ENCODE peak calls at places on chromosomes 16 and 17, in ten cellular contexts. L is prostate gland, T is MCF 10A, U is HFF-Myc, P is dorsolateral prefrontal cortex, E is foreskin fibroblast, W is glutamatergic neuron, O is PC-3, C is body of pancreas, R is esophagus squamous epithelium. N is an unnamed sample.

GRCh38 chr16:24297375-24297774 is 41.2 kb downstream of the CACNG3 start:
- DNase-seq in L (no peak), T (no peak), U (no peak), P (no peak), E (no peak), W (no peak), O (no peak), C (no peak), R (no peak), N (no peak)

GRCh38 chr17:2862197-2862596 is 66.0 kb downstream of the RAP1GAP2 start:
- DNase-seq in L (no peak), T (no peak), U (no peak), P (no peak), E (no peak), W (no peak), O (no peak), C (peak; percentile 45), R (no peak), N (no peak)

GRCh38 chr17:65593870-65594584 is 32.6 kb upstream of the AXIN2 start:
- DNase-seq in L (no peak), T (no peak), U (peak; percentile 32), P (no peak), E (peak; percentile 16), W (no peak), O (no peak), C (no peak), R (no peak), N (no peak)

GRCh38 chr17:30823425-30823824 is 1.1 kb downstream of the CRLF3 start:
- DNase-seq in L (no peak), T (no peak), U (no peak), P (no peak), E (no peak), W (no peak), O (no peak), C (no peak), R (no peak), N (no peak)

GRCh38 chr16:49546059-49546458 is 172.5 kb downstream of the C16orf78 start:
- DNase-seq in L (no peak), T (no peak), U (no peak), P (no peak), E (no peak), W (no peak), O (no peak), C (no peak), R (no peak), N (no peak)

GRCh38 chr17:51397361-51398127 is 137.2 kb downstream of the UTP18 start:
- DNase-seq in L (no peak), T (peak; percentile 73), U (no peak), P (no peak), E (no peak), W (no peak), O (peak; percentile 88), C (no peak), R (no peak), N (no peak)

GRCh38 chr17:67260051-67260987 is 15.3 kb upstream of the HELZ start:
- DNase-seq in L (peak; percentile 10), T (peak; percentile 91), U (peak; percentile 38), P (no peak), E (peak; percentile 77), W (no peak), O (peak; percentile 47), C (peak; percentile 20), R (no peak), N (peak; percentile 51)

GRCh38 chr16:86546638-86547013 is 8.4 kb downstream of the MTHFSD start:
- DNase-seq in L (peak; percentile 43), T (no peak), U (no peak), P (no peak), E (no peak), W (no peak), O (no peak), C (no peak), R (no peak), N (no peak)

GRCh38 chr17:14143678-14144077 is 74.4 kb downstream of the COX10 start:
- DNase-seq in L (no peak), T (peak; percentile 39), U (peak; percentile 22), P (no peak), E (no peak), W (no peak), O (no peak), C (peak; percentile 70), R (no peak), N (no peak)

GRCh38 chr16:25699069-25699468 is 7.3 kb downstream of the HS3ST4 start:
- DNase-seq in L (no peak), T (no peak), U (no peak), P (no peak), E (no peak), W (no peak), O (no peak), C (no peak), R (no peak), N (no peak)

GRCh38 chr16:46428108-46429061 is 192.8 kb downstream of the SHCBP1 start:
- DNase-seq in L (no peak), T (no peak), U (no peak), P (no peak), E (no peak), W (peak; percentile 5), O (no peak), C (peak; percentile 5), R (no peak), N (no peak)

GRCh38 chr17:21573961-21574610 is 118.2 kb upstream of the KCNJ18 start:
- DNase-seq in L (no peak), T (no peak), U (no peak), P (peak; percentile 68), E (peak; percentile 48), W (no peak), O (no peak), C (peak; percentile 56), R (no peak), N (peak; percentile 89)

GRCh38 chr16:88780100-88781062 is 4.6 kb downstream of the PIEZO1 start:
- DNase-seq in L (no peak), T (no peak), U (no peak), P (no peak), E (no peak), W (peak; percentile 16), O (no peak), C (no peak), R (no peak), N (no peak)

GRCh38 chr16:88778541-88779065 is 6.4 kb downstream of the PIEZO1 start:
- DNase-seq in L (no peak), T (no peak), U (no peak), P (no peak), E (no peak), W (no peak), O (no peak), C (no peak), R (no peak), N (no peak)

GRCh38 chr16:88777801-88778415 is 7.1 kb downstream of the PIEZO1 start:
- DNase-seq in L (no peak), T (no peak), U (no peak), P (no peak), E (no peak), W (peak; percentile 42), O (no peak), C (no peak), R (no peak), N (no peak)

GRCh38 chr16:88781140-88782077 is 3.6 kb downstream of the PIEZO1 start:
- DNase-seq in L (no peak), T (no peak), U (no peak), P (no peak), E (no peak), W (peak; percentile 13), O (peak; percentile 30), C (no peak), R (no peak), N (no peak)

GRCh38 chr16:88779406-88780099 is 5.5 kb downstream of the PIEZO1 start:
- DNase-seq in L (no peak), T (no peak), U (no peak), P (no peak), E (no peak), W (peak; percentile 50), O (no peak), C (no peak), R (no peak), N (no peak)
- TF ChIP-seq CTCF in L (no peak), T (no peak), U (no peak), P (no peak), E (no peak), W (no peak), O (no peak), C (no peak), R (no peak), N (no peak)

GRCh38 chr16:56789360-56789759 is 59.4 kb downstream of the NUP93 start:
- DNase-seq in L (peak; percentile 52), T (peak; percentile 68), U (no peak), P (peak; percentile 67), E (peak; percentile 38), W (peak; percentile 25), O (peak; percentile 56), C (peak; percentile 88), R (no peak), N (peak; percentile 50)
- TF ChIP-seq CTCF in L (peak; percentile 56), T (peak; percentile 49), U (peak; percentile 37), P (peak; percentile 56), E (peak; percentile 40), W (no peak), O (peak; percentile 57), C (peak; percentile 90), R (peak; percentile 56), N (no peak)

DNA sequence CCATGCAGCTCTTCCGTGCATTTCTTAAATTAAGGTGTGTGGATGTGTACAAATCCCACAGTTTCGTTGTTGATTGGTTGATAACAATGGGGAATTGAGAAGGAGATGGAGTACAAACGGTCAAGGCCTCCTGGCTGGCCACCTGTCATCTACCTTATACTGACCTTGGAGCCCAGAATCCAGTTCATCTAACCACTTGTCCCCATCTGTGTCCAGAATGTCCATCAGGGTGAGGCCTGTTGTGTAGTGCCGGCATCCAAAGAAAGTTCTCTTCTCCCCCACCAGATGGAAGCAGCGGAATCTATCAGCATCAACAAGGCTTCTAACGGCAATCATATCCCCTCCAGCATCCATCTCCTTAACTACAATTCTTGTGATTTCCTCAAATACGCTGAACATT is 1.5 kb downstream of the GSDMB start:
- DNase-seq in L (no peak), T (no peak), U (no peak), P (no peak), E (no peak), W (no peak), O (no peak), C (no peak), R (no peak), N (no peak)
- TF ChIP-seq CTCF in L (no peak), T (no peak), U (peak; percentile 18), P (no peak), E (peak; percentile 16), W (no peak), O (peak; percentile 30), C (no peak), R (no peak), N (no peak)

DNA sequence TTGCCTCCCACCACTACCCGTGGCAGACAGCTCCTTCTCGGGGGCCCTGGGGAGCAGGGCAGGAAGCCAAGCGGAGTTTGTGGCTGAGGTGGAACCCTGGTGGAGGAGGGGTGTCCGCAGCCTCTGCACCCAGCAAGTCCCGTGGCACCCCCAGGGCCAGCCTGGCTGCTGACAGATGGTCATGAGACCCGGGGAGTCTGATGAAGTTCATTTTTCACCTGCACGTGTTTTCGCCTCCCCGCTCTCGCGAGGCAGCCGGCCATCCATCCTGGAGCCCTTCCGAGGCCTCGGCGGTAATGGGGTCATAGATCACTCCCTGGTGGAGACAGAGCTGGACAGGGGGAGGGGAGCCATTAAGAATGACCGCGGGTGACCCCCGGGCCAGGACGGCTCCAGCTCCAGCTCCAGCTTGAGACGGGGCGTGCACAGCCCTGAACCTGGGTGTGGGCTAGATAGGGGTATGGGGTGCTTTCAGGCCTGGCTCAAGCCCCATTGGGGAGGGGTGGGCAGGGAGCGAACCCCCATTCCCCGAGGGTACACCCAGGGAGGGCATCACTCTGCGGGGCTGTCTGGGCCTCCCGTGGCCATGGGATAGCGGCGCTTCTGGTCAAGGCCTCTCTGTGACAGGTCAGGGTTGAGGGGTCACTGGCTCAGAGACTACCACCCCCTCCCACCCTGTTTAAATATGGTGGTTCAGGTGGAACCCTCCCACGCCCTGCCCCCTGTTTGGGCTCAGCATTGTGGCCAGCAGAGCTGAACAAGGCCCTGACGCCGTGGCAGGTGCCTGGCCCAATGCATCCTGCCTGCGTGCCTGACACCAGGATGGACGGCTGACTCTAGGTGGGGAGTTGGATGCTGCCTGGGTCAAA is 227.4 kb upstream of the GSE1 start:
- DNase-seq in L (no peak), T (no peak), U (no peak), P (peak; percentile 39), E (no peak), W (peak; percentile 48), O (no peak), C (no peak), R (no peak), N (no peak)
- TF ChIP-seq CTCF in L (no peak), T (no peak), U (no peak), P (no peak), E (no peak), W (peak; percentile 42), O (no peak), C (no peak), R (no peak), N (no peak)

N was measured in testis.